ENCODE peak calls at places on chromosome 7, in ten cellular contexts. Y is MM.1S; D is colonic mucosa; V is neuronal stem cell; M is CD8-positive, alpha-beta memory T cell; T is left ventricle myocardium inferior; H is transverse colon; U is sigmoid colon; F is PC-3; K is spleen. B is an unnamed sample.

GRCh38 chr7:24755541-24756416 is 1.5 kb downstream of the GSDME start:
- DNase-seq in D (no peak), M (no peak), H (no peak), U (no peak), K (no peak), T (no peak), F (peak; percentile 79), V (no peak), Y (no peak), B (no peak)

GRCh38 chr7:83148776-83149175 is 13.9 kb downstream of the PCLO start:
- DNase-seq in K (no peak), M (no peak), T (no peak), V (no peak), Y (no peak), F (peak; percentile 71), U (no peak), D (no peak), H (no peak), B (no peak)

GRCh38 chr7:47724335-47724982 is 142.5 kb upstream of the TNS3 start:
- DNase-seq in U (no peak), M (no peak), T (no peak), K (no peak), D (no peak), F (peak; percentile 66), Y (no peak), H (no peak), V (no peak), B (no peak)

GRCh38 chr7:129989466-129989865 is 36.7 kb upstream of the UBE2H start:
- DNase-seq in M (no peak), U (no peak), Y (peak; percentile 82), V (no peak), K (no peak), H (no peak), T (no peak), F (no peak), D (no peak), B (no peak)

GRCh38 chr7:157278791-157279678 is 57.8 kb upstream of the DNAJB6 start:
- DNase-seq in M (no peak), H (peak; percentile 80), D (peak; percentile 76), U (peak; percentile 78), V (no peak), F (peak; percentile 23), T (peak; percentile 83), Y (no peak), K (peak; percentile 90), B (peak; percentile 71)

GRCh38 chr7:87152897-87153641 is 816 bp downstream of the DMTF1 start:
- DNase-seq in M (no peak), Y (peak; percentile 37), V (no peak), D (peak; percentile 50), H (peak; percentile 33), F (peak; percentile 11), U (peak; percentile 68), T (peak; percentile 23), K (peak; percentile 87), B (peak; percentile 67)

GRCh38 chr7:88184848-88185304 is 35.0 kb downstream of the SRI start:
- DNase-seq in V (no peak), U (no peak), K (no peak), F (peak; percentile 61), T (no peak), D (no peak), H (no peak), Y (peak; percentile 75), M (no peak), B (no peak)

GRCh38 chr7:6078548-6078947 is 47.4 kb downstream of the ANKRD61 start:
- DNase-seq in D (no peak), T (no peak), H (no peak), K (no peak), M (no peak), U (no peak), V (no peak), Y (no peak), F (no peak), B (no peak)

GRCh38 chr7:99560834-99561734 is 2.6 kb downstream of the ZNF655 start:
- DNase-seq in D (no peak), V (no peak), T (no peak), M (no peak), F (no peak), H (no peak), K (no peak), Y (no peak), U (no peak), B (no peak)
- H3K36me3 ChIP-seq in D (peaks cover 9% of the 10 kb centered on the region), V (peaks cover 76% of the 10 kb centered on the region), T (peaks cover 68% of the 10 kb centered on the region), M (peaks cover 47% of the 10 kb centered on the region), F (no peaks in the 10 kb centered on the region), H (peaks cover 51% of the 10 kb centered on the region), K (peaks cover 70% of the 10 kb centered on the region), Y (no peaks in the 10 kb centered on the region), U (peaks cover 60% of the 10 kb centered on the region), B (no peaks in the 10 kb centered on the region)

GRCh38 chr7:104160375-104160774 is 47.4 kb downstream of the ORC5 start:
- DNase-seq in H (no peak), T (no peak), V (no peak), Y (peak; percentile 27), D (no peak), F (peak; percentile 38), K (no peak), M (no peak), U (no peak), B (no peak)

GRCh38 chr7:104156842-104157277 is 51.0 kb downstream of the ORC5 start:
- DNase-seq in K (no peak), F (peak; percentile 61), D (no peak), H (no peak), V (no peak), T (no peak), Y (peak; percentile 61), U (no peak), M (no peak), B (no peak)

GRCh38 chr7:104161244-104161643 is 46.6 kb downstream of the ORC5 start:
- DNase-seq in T (no peak), K (no peak), H (no peak), Y (no peak), U (no peak), V (no peak), M (no peak), F (no peak), D (no peak), B (no peak)

DNA sequence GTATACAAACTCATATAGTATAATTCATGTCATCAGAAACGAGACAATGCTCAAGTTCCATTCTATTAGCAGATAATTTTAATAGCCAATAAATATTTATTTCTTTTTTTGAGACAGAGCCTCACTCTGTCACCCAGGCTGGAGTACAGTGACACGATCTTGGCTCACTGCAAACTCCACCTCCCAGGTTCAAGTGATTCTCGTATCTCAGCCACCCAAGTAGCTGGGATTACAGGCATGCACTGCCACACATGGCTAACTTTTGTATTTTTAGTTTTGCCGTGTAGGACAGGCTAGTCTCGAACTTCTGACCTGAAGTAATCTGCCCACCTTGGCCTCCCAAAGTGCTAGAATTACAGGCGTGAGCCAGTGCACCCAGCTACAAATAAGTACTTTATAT is 45.7 kb downstream of the ORC5 start:
- DNase-seq in D (no peak), H (no peak), M (no peak), K (no peak), U (no peak), T (no peak), V (no peak), F (no peak), Y (no peak), B (no peak)
- H3K36me3 ChIP-seq in D (no peaks in the 10 kb centered on the region), H (peaks cover 19% of the 10 kb centered on the region), M (peaks cover 17% of the 10 kb centered on the region), K (peaks cover 79% of the 10 kb centered on the region), U (peaks cover 50% of the 10 kb centered on the region), T (peaks cover 27% of the 10 kb centered on the region), V (peaks cover 80% of the 10 kb centered on the region), F (peaks cover 14% of the 10 kb centered on the region), Y (peaks cover 5% of the 10 kb centered on the region), B (no peaks in the 10 kb centered on the region)

GRCh38 chr7:23334482-23335056 is 35.4 kb downstream of the MALSU1 start:
- DNase-seq in M (no peak), T (no peak), H (no peak), Y (no peak), K (no peak), V (no peak), U (no peak), D (peak; percentile 45), F (peak; percentile 99), B (no peak)

GRCh38 chr7:23332193-23332592 is 33.1 kb downstream of the MALSU1 start:
- DNase-seq in T (no peak), M (no peak), K (no peak), Y (no peak), U (no peak), D (no peak), V (no peak), H (no peak), F (no peak), B (no peak)

GRCh38 chr7:23333671-23334246 is 34.6 kb downstream of the MALSU1 start:
- DNase-seq in U (no peak), Y (no peak), M (no peak), K (no peak), V (no peak), H (no peak), D (no peak), T (peak; percentile 19), F (peak; percentile 96), B (no peak)

GRCh38 chr7:23331132-23331531 is 32.0 kb downstream of the MALSU1 start:
- DNase-seq in F (no peak), H (no peak), V (no peak), K (no peak), M (no peak), Y (no peak), D (no peak), U (no peak), T (no peak), B (no peak)

DNA sequence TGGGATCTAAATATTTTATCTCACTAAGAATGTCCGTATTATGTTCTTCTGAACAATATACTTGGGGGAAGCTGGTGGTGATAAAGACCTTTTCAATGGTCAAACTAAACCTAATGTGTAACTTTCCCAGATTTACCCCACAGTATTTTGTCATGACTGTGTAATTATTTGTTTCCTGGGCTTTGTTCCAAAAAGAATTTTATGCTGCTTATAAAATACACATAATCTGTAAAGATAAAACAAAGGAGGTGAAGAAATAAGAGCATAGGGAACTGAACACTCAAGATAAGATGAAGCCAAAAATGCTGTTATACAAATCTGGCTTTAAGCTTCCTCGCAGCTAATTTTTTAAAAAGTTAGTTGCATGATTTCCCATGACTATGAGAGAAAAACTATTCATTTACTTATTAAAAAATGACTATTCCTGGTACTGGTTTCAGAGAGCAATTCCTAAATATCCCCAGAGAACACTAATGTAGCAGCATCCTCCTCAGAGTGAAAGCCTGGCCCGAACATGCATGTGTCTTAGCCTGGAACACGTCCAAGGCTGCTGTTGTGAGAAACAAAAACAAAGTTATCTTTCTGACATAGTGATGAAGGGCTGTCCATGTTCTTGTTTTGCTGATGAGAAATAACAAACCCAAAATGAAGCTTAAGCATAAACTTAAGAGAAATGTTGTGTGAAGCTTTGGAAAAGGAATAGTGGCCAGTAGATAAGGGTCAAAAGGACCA is 33.9 kb downstream of the MALSU1 start:
- DNase-seq in Y (no peak), K (no peak), H (no peak), V (no peak), D (no peak), T (peak; percentile 31), F (peak; percentile 86), U (no peak), M (no peak), B (no peak)
- H3K36me3 ChIP-seq in Y (no peaks in the 10 kb centered on the region), K (no peaks in the 10 kb centered on the region), H (no peaks in the 10 kb centered on the region), V (peaks cover 95% of the 10 kb centered on the region), D (no peaks in the 10 kb centered on the region), T (no peaks in the 10 kb centered on the region), F (peaks cover 13% of the 10 kb centered on the region), U (no peaks in the 10 kb centered on the region), M (no peaks in the 10 kb centered on the region), B (no peaks in the 10 kb centered on the region)

DNA sequence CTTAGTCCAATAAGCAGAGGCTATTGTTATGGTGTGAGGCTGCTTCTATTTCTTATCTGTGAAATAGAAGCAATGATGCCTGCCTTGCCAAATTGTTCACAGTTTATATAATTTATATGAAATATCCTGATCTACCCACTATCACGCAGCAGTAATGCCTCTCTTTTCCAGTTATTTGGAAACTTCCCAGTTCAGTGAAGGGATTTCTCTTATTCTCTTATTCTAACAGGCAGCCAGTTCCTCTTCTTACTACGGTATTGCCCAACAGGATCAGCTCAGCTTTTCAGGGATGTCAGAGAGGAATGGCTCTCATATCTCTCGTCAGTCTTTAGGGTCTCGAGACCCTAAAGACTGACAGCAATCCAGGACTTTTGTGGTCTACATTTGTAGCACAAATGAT is 215.6 kb downstream of the CREB5 start:
- DNase-seq in K (no peak), F (no peak), H (no peak), M (no peak), V (no peak), U (no peak), D (no peak), Y (no peak), T (no peak), B (no peak)
- H3K36me3 ChIP-seq in K (no peaks in the 10 kb centered on the region), F (no peaks in the 10 kb centered on the region), H (no peaks in the 10 kb centered on the region), M (no peaks in the 10 kb centered on the region), V (no peaks in the 10 kb centered on the region), U (no peaks in the 10 kb centered on the region), D (no peaks in the 10 kb centered on the region), Y (no peaks in the 10 kb centered on the region), T (no peaks in the 10 kb centered on the region), B (no peaks in the 10 kb centered on the region)